ENCODE peak calls at places on chromosomes 2 and 18, in eight cellular contexts. One of them, this sample, is unnamed.

GRCh38 chr2:1286929-1287328 is 126.3 kb upstream of the TPO start:
- DNase-seq in NCI-H460: no peak
- DNase-seq in HT-29: no peak
- DNase-seq in SW 1271: no peak
- DNase-seq in T-helper 1 cell: no peak
- DNase-seq in HEK293T: no peak
- DNase-seq in H7: no peak
- DNase-seq in HCT116: no peak
- DNase-seq in this sample: no peak

GRCh38 chr2:104855174-104856085 is 1.5 kb downstream of the POU3F3 start:
- DNase-seq in NCI-H460: no peak
- DNase-seq in HT-29: no peak
- DNase-seq in SW 1271: no peak
- DNase-seq in T-helper 1 cell: no peak
- DNase-seq in HEK293T: no peak
- DNase-seq in H7: peak
- DNase-seq in HCT116: no peak
- DNase-seq in this sample: no peak

GRCh38 chr2:107633580-107634147 is 193.0 kb upstream of the RGPD4 start:
- DNase-seq in NCI-H460: peak
- DNase-seq in HT-29: no peak
- DNase-seq in SW 1271: peak
- DNase-seq in T-helper 1 cell: no peak
- DNase-seq in HEK293T: no peak
- DNase-seq in H7: no peak
- DNase-seq in HCT116: no peak
- DNase-seq in this sample: peak

GRCh38 chr18:79484661-79485621 is 89.2 kb downstream of the NFATC1 start:
- DNase-seq in NCI-H460: no peak
- DNase-seq in HT-29: peak
- DNase-seq in SW 1271: no peak
- DNase-seq in T-helper 1 cell: no peak
- DNase-seq in HEK293T: no peak
- DNase-seq in H7: peak
- DNase-seq in HCT116: no peak
- DNase-seq in this sample: no peak

GRCh38 chr2:121705390-121705789 is 31.3 kb downstream of the NIFK start:
- DNase-seq in NCI-H460: no peak
- DNase-seq in HT-29: no peak
- DNase-seq in SW 1271: no peak
- DNase-seq in T-helper 1 cell: no peak
- DNase-seq in HEK293T: no peak
- DNase-seq in H7: no peak
- DNase-seq in HCT116: no peak
- DNase-seq in this sample: no peak

GRCh38 chr18:40485318-40485717 is 1469.7 kb upstream of the PIK3C3 start:
- DNase-seq in NCI-H460: no peak
- DNase-seq in HT-29: no peak
- DNase-seq in SW 1271: no peak
- DNase-seq in T-helper 1 cell: no peak
- DNase-seq in HEK293T: no peak
- DNase-seq in H7: no peak
- DNase-seq in HCT116: no peak
- DNase-seq in this sample: no peak

GRCh38 chr2:174888136-174888535 is 117.0 kb downstream of the CHN1 start:
- DNase-seq in NCI-H460: no peak
- DNase-seq in HT-29: no peak
- DNase-seq in SW 1271: no peak
- DNase-seq in T-helper 1 cell: no peak
- DNase-seq in HEK293T: no peak
- DNase-seq in H7: no peak
- DNase-seq in HCT116: no peak
- DNase-seq in this sample: no peak

GRCh38 chr2:20640411-20641122 is 10.3 kb downstream of the HS1BP3 start:
- DNase-seq in NCI-H460: no peak
- DNase-seq in HT-29: no peak
- DNase-seq in SW 1271: no peak
- DNase-seq in T-helper 1 cell: no peak
- DNase-seq in HEK293T: no peak
- DNase-seq in H7: no peak
- DNase-seq in HCT116: no peak
- DNase-seq in this sample: no peak

GRCh38 chr18:28823506-28824182 is 646.7 kb upstream of the CDH2 start:
- DNase-seq in NCI-H460: no peak
- DNase-seq in HT-29: no peak
- DNase-seq in SW 1271: no peak
- DNase-seq in T-helper 1 cell: no peak
- DNase-seq in HEK293T: no peak
- DNase-seq in H7: no peak
- DNase-seq in HCT116: no peak
- DNase-seq in this sample: no peak

GRCh38 chr2:223824301-223824700 is 13.1 kb downstream of the AP1S3 start:
- DNase-seq in NCI-H460: no peak
- DNase-seq in HT-29: no peak
- DNase-seq in SW 1271: no peak
- DNase-seq in T-helper 1 cell: no peak
- DNase-seq in HEK293T: no peak
- DNase-seq in H7: no peak
- DNase-seq in HCT116: no peak
- DNase-seq in this sample: no peak

GRCh38 chr2:189013677-189014380 is 39.7 kb downstream of the COL3A1 start:
- DNase-seq in NCI-H460: no peak
- DNase-seq in HT-29: no peak
- DNase-seq in SW 1271: no peak
- DNase-seq in T-helper 1 cell: no peak
- DNase-seq in HEK293T: no peak
- DNase-seq in H7: no peak
- DNase-seq in HCT116: no peak
- DNase-seq in this sample: no peak

GRCh38 chr18:66495844-66496243 is 108.0 kb downstream of the CDH19 start:
- DNase-seq in NCI-H460: peak
- DNase-seq in HT-29: peak
- DNase-seq in SW 1271: no peak
- DNase-seq in T-helper 1 cell: no peak
- DNase-seq in HEK293T: peak
- DNase-seq in H7: peak
- DNase-seq in HCT116: no peak
- DNase-seq in this sample: peak

GRCh38 chr18:50013363-50014138 is 181.4 kb downstream of the MYO5B start:
- DNase-seq in NCI-H460: no peak
- DNase-seq in HT-29: no peak
- DNase-seq in SW 1271: no peak
- DNase-seq in T-helper 1 cell: no peak
- DNase-seq in HEK293T: no peak
- DNase-seq in H7: no peak
- DNase-seq in HCT116: no peak
- DNase-seq in this sample: no peak

GRCh38 chr2:233764264-233764663 is 4.2 kb downstream of the UGT1A1 start:
- DNase-seq in NCI-H460: no peak
- DNase-seq in HT-29: no peak
- DNase-seq in SW 1271: no peak
- DNase-seq in T-helper 1 cell: no peak
- DNase-seq in HEK293T: no peak
- DNase-seq in H7: no peak
- DNase-seq in HCT116: no peak
- DNase-seq in this sample: no peak

GRCh38 chr18:28469946-28470345 is 293.0 kb upstream of the CDH2 start:
- DNase-seq in NCI-H460: no peak
- DNase-seq in HT-29: no peak
- DNase-seq in SW 1271: no peak
- DNase-seq in T-helper 1 cell: no peak
- DNase-seq in HEK293T: no peak
- DNase-seq in H7: no peak
- DNase-seq in HCT116: no peak
- DNase-seq in this sample: no peak

GRCh38 chr18:46448347-46448746 is 208.7 kb downstream of the LOXHD1 start:
- DNase-seq in NCI-H460: no peak
- DNase-seq in HT-29: no peak
- DNase-seq in SW 1271: no peak
- DNase-seq in T-helper 1 cell: no peak
- DNase-seq in HEK293T: no peak
- DNase-seq in H7: peak
- DNase-seq in HCT116: no peak
- DNase-seq in this sample: no peak

GRCh38 chr2:46978696-46979095 is 63.1 kb upstream of the MCFD2 start:
- DNase-seq in NCI-H460: no peak
- DNase-seq in HT-29: no peak
- DNase-seq in SW 1271: no peak
- DNase-seq in T-helper 1 cell: no peak
- DNase-seq in HEK293T: no peak
- DNase-seq in H7: no peak
- DNase-seq in HCT116: no peak
- DNase-seq in this sample: no peak

GRCh38 chr2:187055463-187055862 is 206.5 kb upstream of the ZSWIM2 start:
- DNase-seq in NCI-H460: no peak
- DNase-seq in HT-29: peak
- DNase-seq in SW 1271: no peak
- DNase-seq in T-helper 1 cell: no peak
- DNase-seq in HEK293T: no peak
- DNase-seq in H7: no peak
- DNase-seq in HCT116: no peak
- DNase-seq in this sample: no peak

GRCh38 chr18:13465126-13465446 is 246.5 kb downstream of the LDLRAD4 start:
- DNase-seq in NCI-H460: no peak
- DNase-seq in HT-29: no peak
- DNase-seq in SW 1271: no peak
- DNase-seq in T-helper 1 cell: no peak
- DNase-seq in HEK293T: no peak
- DNase-seq in H7: no peak
- DNase-seq in HCT116: no peak
- DNase-seq in this sample: no peak

GRCh38 chr2:148828941-148829340 is 46.1 kb upstream of the KIF5C start:
- DNase-seq in NCI-H460: no peak
- DNase-seq in HT-29: no peak
- DNase-seq in SW 1271: no peak
- DNase-seq in T-helper 1 cell: no peak
- DNase-seq in HEK293T: no peak
- DNase-seq in H7: no peak
- DNase-seq in HCT116: no peak
- DNase-seq in this sample: no peak

GRCh38 chr2:27966466-27966865 is 75.9 kb downstream of the BABAM2 start:
- DNase-seq in NCI-H460: no peak
- DNase-seq in HT-29: no peak
- DNase-seq in SW 1271: no peak
- DNase-seq in T-helper 1 cell: no peak
- DNase-seq in HEK293T: no peak
- DNase-seq in H7: no peak
- DNase-seq in HCT116: no peak
- DNase-seq in this sample: no peak

GRCh38 chr2:105391763-105392662 is 6.8 kb downstream of the FHL2 start:
- DNase-seq in NCI-H460: no peak
- DNase-seq in HT-29: no peak
- DNase-seq in SW 1271: no peak
- DNase-seq in T-helper 1 cell: no peak
- DNase-seq in HEK293T: no peak
- DNase-seq in H7: no peak
- DNase-seq in HCT116: no peak
- DNase-seq in this sample: no peak

GRCh38 chr2:150165988-150166965 is 321.2 kb downstream of the RND3 start:
- DNase-seq in NCI-H460: peak
- DNase-seq in HT-29: peak
- DNase-seq in SW 1271: no peak
- DNase-seq in T-helper 1 cell: no peak
- DNase-seq in HEK293T: no peak
- DNase-seq in H7: no peak
- DNase-seq in HCT116: no peak
- DNase-seq in this sample: peak

GRCh38 chr2:42542871-42543270 is 25.6 kb upstream of the MTA3 start:
- DNase-seq in NCI-H460: no peak
- DNase-seq in HT-29: no peak
- DNase-seq in SW 1271: no peak
- DNase-seq in T-helper 1 cell: no peak
- DNase-seq in HEK293T: no peak
- DNase-seq in H7: peak
- DNase-seq in HCT116: no peak
- DNase-seq in this sample: no peak

GRCh38 chr2:235575431-235575830 is 81.6 kb downstream of the AGAP1 start:
- DNase-seq in NCI-H460: no peak
- DNase-seq in HT-29: no peak
- DNase-seq in SW 1271: no peak
- DNase-seq in T-helper 1 cell: no peak
- DNase-seq in HEK293T: no peak
- DNase-seq in H7: peak
- DNase-seq in HCT116: no peak
- DNase-seq in this sample: no peak

GRCh38 chr2:158835431-158835830 is 40.3 kb downstream of the DAPL1 start:
- DNase-seq in NCI-H460: no peak
- DNase-seq in HT-29: no peak
- DNase-seq in SW 1271: no peak
- DNase-seq in T-helper 1 cell: no peak
- DNase-seq in HEK293T: no peak
- DNase-seq in H7: no peak
- DNase-seq in HCT116: no peak
- DNase-seq in this sample: no peak

GRCh38 chr2:128726221-128726620 is 407.6 kb upstream of the HS6ST1 start:
- DNase-seq in NCI-H460: no peak
- DNase-seq in HT-29: no peak
- DNase-seq in SW 1271: no peak
- DNase-seq in T-helper 1 cell: no peak
- DNase-seq in HEK293T: no peak
- DNase-seq in H7: no peak
- DNase-seq in HCT116: no peak
- DNase-seq in this sample: no peak

GRCh38 chr2:240109386-240109785 is 26.7 kb downstream of the COPS9 start:
- DNase-seq in NCI-H460: no peak
- DNase-seq in HT-29: no peak
- DNase-seq in SW 1271: no peak
- DNase-seq in T-helper 1 cell: no peak
- DNase-seq in HEK293T: no peak
- DNase-seq in H7: no peak
- DNase-seq in HCT116: no peak
- DNase-seq in this sample: no peak

GRCh38 chr18:54742654-54743053 is 85.6 kb upstream of the RAB27B start:
- DNase-seq in NCI-H460: no peak
- DNase-seq in HT-29: no peak
- DNase-seq in SW 1271: no peak
- DNase-seq in T-helper 1 cell: no peak
- DNase-seq in HEK293T: no peak
- DNase-seq in H7: no peak
- DNase-seq in HCT116: no peak
- DNase-seq in this sample: no peak

GRCh38 chr2:212732860-212733259 is 194.3 kb upstream of the ERBB4 start:
- DNase-seq in NCI-H460: no peak
- DNase-seq in HT-29: no peak
- DNase-seq in SW 1271: no peak
- DNase-seq in T-helper 1 cell: no peak
- DNase-seq in HEK293T: no peak
- DNase-seq in H7: no peak
- DNase-seq in HCT116: no peak
- DNase-seq in this sample: no peak

GRCh38 chr2:216921057-216921456 is 61.2 kb upstream of the TNP1 start:
- DNase-seq in NCI-H460: no peak
- DNase-seq in HT-29: no peak
- DNase-seq in SW 1271: no peak
- DNase-seq in T-helper 1 cell: no peak
- DNase-seq in HEK293T: no peak
- DNase-seq in H7: no peak
- DNase-seq in HCT116: no peak
- DNase-seq in this sample: no peak

GRCh38 chr2:11742317-11742701 is 4.1 kb upstream of the LPIN1 start:
- DNase-seq in NCI-H460: no peak
- DNase-seq in HT-29: no peak
- DNase-seq in SW 1271: no peak
- DNase-seq in T-helper 1 cell: no peak
- DNase-seq in HEK293T: no peak
- DNase-seq in H7: no peak
- DNase-seq in HCT116: no peak
- DNase-seq in this sample: peak

GRCh38 chr2:70709275-70709674 is 58.7 kb downstream of the ADD2 start:
- DNase-seq in NCI-H460: no peak
- DNase-seq in HT-29: no peak
- DNase-seq in SW 1271: no peak
- DNase-seq in T-helper 1 cell: no peak
- DNase-seq in HEK293T: no peak
- DNase-seq in H7: no peak
- DNase-seq in HCT116: no peak
- DNase-seq in this sample: no peak

GRCh38 chr2:238855299-238855698 is 7.4 kb downstream of the TWIST2 start:
- DNase-seq in NCI-H460: no peak
- DNase-seq in HT-29: no peak
- DNase-seq in SW 1271: no peak
- DNase-seq in T-helper 1 cell: no peak
- DNase-seq in HEK293T: no peak
- DNase-seq in H7: peak
- DNase-seq in HCT116: no peak
- DNase-seq in this sample: no peak